ENCODE peak calls at places on chromosomes 2 and 18, in ten cellular contexts. One of them, this sample, is unnamed. For H3K4me1, the result is how much of the 10 kb centered on the place peaks cover.

GRCh38 chr18:54555996-54556395 is 35.0 kb upstream of the DYNAP start:
- DNase-seq in CD8-positive, alpha-beta memory T cell: no peak
- DNase-seq in pancreas: no peak
- DNase-seq in cardiac muscle cell: no peak
- DNase-seq in mucosa of descending colon: no peak
- DNase-seq in left ventricle myocardium inferior: no peak
- DNase-seq in GM23338: no peak
- DNase-seq in PC-9: no peak
- DNase-seq in transverse colon: no peak
- DNase-seq in fibroblast of lung: no peak
- DNase-seq in this sample: no peak

GRCh38 chr2:120896126-120896525 is 160.5 kb downstream of the GLI2 start:
- DNase-seq in left ventricle myocardium inferior: no peak
- DNase-seq in fibroblast of lung: no peak
- DNase-seq in transverse colon: no peak
- DNase-seq in GM23338: no peak
- DNase-seq in cardiac muscle cell: no peak
- DNase-seq in CD8-positive, alpha-beta memory T cell: no peak
- DNase-seq in mucosa of descending colon: no peak
- DNase-seq in pancreas: no peak
- DNase-seq in PC-9: no peak
- DNase-seq in this sample: no peak

GRCh38 chr2:121650554-121650930 is 1.3 kb upstream of the CLASP1 start:
- DNase-seq in pancreas: no peak
- DNase-seq in GM23338: peak
- DNase-seq in fibroblast of lung: peak
- DNase-seq in left ventricle myocardium inferior: no peak
- DNase-seq in transverse colon: peak
- DNase-seq in PC-9: no peak
- DNase-seq in CD8-positive, alpha-beta memory T cell: no peak
- DNase-seq in cardiac muscle cell: peak
- DNase-seq in mucosa of descending colon: peak
- DNase-seq in this sample: no peak

GRCh38 chr2:168517801-168518200 is 61.7 kb downstream of the CERS6 start:
- DNase-seq in cardiac muscle cell: no peak
- DNase-seq in mucosa of descending colon: no peak
- DNase-seq in PC-9: no peak
- DNase-seq in pancreas: no peak
- DNase-seq in GM23338: no peak
- DNase-seq in transverse colon: no peak
- DNase-seq in CD8-positive, alpha-beta memory T cell: no peak
- DNase-seq in left ventricle myocardium inferior: no peak
- DNase-seq in fibroblast of lung: no peak
- DNase-seq in this sample: no peak

GRCh38 chr18:12384261-12384660 is 7.2 kb upstream of the AFG3L2 start:
- DNase-seq in pancreas: no peak
- DNase-seq in CD8-positive, alpha-beta memory T cell: no peak
- DNase-seq in mucosa of descending colon: no peak
- DNase-seq in left ventricle myocardium inferior: no peak
- DNase-seq in fibroblast of lung: no peak
- DNase-seq in GM23338: no peak
- DNase-seq in transverse colon: no peak
- DNase-seq in cardiac muscle cell: no peak
- DNase-seq in PC-9: no peak
- DNase-seq in this sample: no peak

GRCh38 chr2:13522917-13523821 is 806.4 kb downstream of the TRIB2 start:
- DNase-seq in pancreas: peak
- DNase-seq in fibroblast of lung: no peak
- DNase-seq in left ventricle myocardium inferior: no peak
- DNase-seq in PC-9: peak
- DNase-seq in cardiac muscle cell: no peak
- DNase-seq in CD8-positive, alpha-beta memory T cell: no peak
- DNase-seq in GM23338: peak
- DNase-seq in transverse colon: no peak
- DNase-seq in mucosa of descending colon: no peak
- DNase-seq in this sample: no peak

GRCh38 chr2:136247204-136247990 is 129.4 kb upstream of the CXCR4 start:
- DNase-seq in GM23338: no peak
- DNase-seq in cardiac muscle cell: no peak
- DNase-seq in mucosa of descending colon: no peak
- DNase-seq in PC-9: no peak
- DNase-seq in transverse colon: no peak
- DNase-seq in CD8-positive, alpha-beta memory T cell: no peak
- DNase-seq in pancreas: no peak
- DNase-seq in fibroblast of lung: no peak
- DNase-seq in left ventricle myocardium inferior: no peak
- DNase-seq in this sample: no peak

GRCh38 chr2:216316743-216317142 is 55.5 kb downstream of the MARCHF4 start:
- DNase-seq in left ventricle myocardium inferior: no peak
- DNase-seq in PC-9: no peak
- DNase-seq in transverse colon: no peak
- DNase-seq in cardiac muscle cell: no peak
- DNase-seq in CD8-positive, alpha-beta memory T cell: no peak
- DNase-seq in pancreas: no peak
- DNase-seq in fibroblast of lung: no peak
- DNase-seq in mucosa of descending colon: no peak
- DNase-seq in GM23338: no peak
- DNase-seq in this sample: no peak

GRCh38 chr2:225354281-225354774 is 45.2 kb upstream of the NYAP2 start:
- DNase-seq in mucosa of descending colon: no peak
- DNase-seq in GM23338: no peak
- DNase-seq in left ventricle myocardium inferior: no peak
- DNase-seq in CD8-positive, alpha-beta memory T cell: no peak
- DNase-seq in fibroblast of lung: no peak
- DNase-seq in pancreas: no peak
- DNase-seq in transverse colon: no peak
- DNase-seq in PC-9: no peak
- DNase-seq in cardiac muscle cell: peak
- DNase-seq in this sample: no peak

GRCh38 chr2:172242968-172243367 is 140.3 kb upstream of the DLX2 start:
- DNase-seq in mucosa of descending colon: peak
- DNase-seq in CD8-positive, alpha-beta memory T cell: no peak
- DNase-seq in transverse colon: peak
- DNase-seq in fibroblast of lung: no peak
- DNase-seq in GM23338: no peak
- DNase-seq in cardiac muscle cell: peak
- DNase-seq in pancreas: peak
- DNase-seq in PC-9: peak
- DNase-seq in left ventricle myocardium inferior: no peak
- DNase-seq in this sample: peak

GRCh38 chr2:176599796-176600485 is 330.7 kb downstream of the MTX2 start:
- DNase-seq in transverse colon: no peak
- DNase-seq in pancreas: no peak
- DNase-seq in fibroblast of lung: no peak
- DNase-seq in left ventricle myocardium inferior: no peak
- DNase-seq in PC-9: no peak
- DNase-seq in GM23338: peak
- DNase-seq in cardiac muscle cell: no peak
- DNase-seq in CD8-positive, alpha-beta memory T cell: no peak
- DNase-seq in mucosa of descending colon: no peak
- DNase-seq in this sample: no peak

GRCh38 chr2:139836769-139837168 is 1056.6 kb upstream of the NXPH2 start:
- DNase-seq in fibroblast of lung: no peak
- DNase-seq in cardiac muscle cell: no peak
- DNase-seq in left ventricle myocardium inferior: no peak
- DNase-seq in transverse colon: no peak
- DNase-seq in GM23338: no peak
- DNase-seq in CD8-positive, alpha-beta memory T cell: no peak
- DNase-seq in pancreas: no peak
- DNase-seq in mucosa of descending colon: no peak
- DNase-seq in PC-9: no peak
- DNase-seq in this sample: no peak

DNA sequence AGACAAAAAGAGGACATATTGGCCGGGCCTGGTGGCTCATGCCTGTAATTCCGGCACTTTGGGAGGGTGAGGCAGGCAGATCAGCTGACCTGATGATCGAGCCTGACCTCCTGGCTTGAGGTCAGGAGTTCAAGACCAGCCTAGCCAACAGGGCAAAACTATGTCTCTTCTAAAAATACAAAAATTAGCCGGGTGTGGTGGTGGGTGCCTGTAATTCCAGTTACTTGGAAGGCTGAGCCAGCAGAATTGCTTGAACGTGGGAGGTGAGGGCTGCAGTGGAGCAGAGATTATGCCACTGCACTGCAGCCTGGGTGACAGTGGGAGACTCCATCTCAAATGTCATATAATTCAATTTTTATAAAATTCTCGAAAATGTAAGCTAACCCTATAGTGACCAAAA is 84.5 kb downstream of the SEMA4F start:
- DNase-seq in GM23338: no peak
- DNase-seq in mucosa of descending colon: no peak
- DNase-seq in pancreas: no peak
- DNase-seq in transverse colon: no peak
- DNase-seq in left ventricle myocardium inferior: no peak
- DNase-seq in cardiac muscle cell: no peak
- DNase-seq in fibroblast of lung: no peak
- DNase-seq in PC-9: no peak
- DNase-seq in CD8-positive, alpha-beta memory T cell: no peak
- DNase-seq in this sample: no peak
- H3K4me1 ChIP-seq in GM23338: under half
- H3K4me1 ChIP-seq in mucosa of descending colon: under half
- H3K4me1 ChIP-seq in pancreas: under half
- H3K4me1 ChIP-seq in transverse colon: under half
- H3K4me1 ChIP-seq in left ventricle myocardium inferior: under half
- H3K4me1 ChIP-seq in cardiac muscle cell: under half
- H3K4me1 ChIP-seq in fibroblast of lung: under half
- H3K4me1 ChIP-seq in PC-9: half or more
- H3K4me1 ChIP-seq in CD8-positive, alpha-beta memory T cell: under half
- H3K4me1 ChIP-seq in this sample: under half

GRCh38 chr2:196160101-196160500 is 11.3 kb downstream of the STK17B start:
- DNase-seq in left ventricle myocardium inferior: no peak
- DNase-seq in PC-9: peak
- DNase-seq in mucosa of descending colon: peak
- DNase-seq in CD8-positive, alpha-beta memory T cell: peak
- DNase-seq in fibroblast of lung: peak
- DNase-seq in GM23338: peak
- DNase-seq in pancreas: no peak
- DNase-seq in cardiac muscle cell: no peak
- DNase-seq in transverse colon: peak
- DNase-seq in this sample: no peak

GRCh38 chr2:196162586-196163180 is 8.7 kb downstream of the STK17B start:
- DNase-seq in left ventricle myocardium inferior: no peak
- DNase-seq in transverse colon: no peak
- DNase-seq in CD8-positive, alpha-beta memory T cell: no peak
- DNase-seq in GM23338: no peak
- DNase-seq in pancreas: no peak
- DNase-seq in fibroblast of lung: no peak
- DNase-seq in cardiac muscle cell: no peak
- DNase-seq in mucosa of descending colon: no peak
- DNase-seq in PC-9: no peak
- DNase-seq in this sample: no peak

GRCh38 chr2:196159223-196159892 is 12.0 kb downstream of the STK17B start:
- DNase-seq in fibroblast of lung: no peak
- DNase-seq in mucosa of descending colon: no peak
- DNase-seq in GM23338: no peak
- DNase-seq in PC-9: no peak
- DNase-seq in left ventricle myocardium inferior: no peak
- DNase-seq in cardiac muscle cell: no peak
- DNase-seq in CD8-positive, alpha-beta memory T cell: no peak
- DNase-seq in transverse colon: no peak
- DNase-seq in pancreas: no peak
- DNase-seq in this sample: no peak

GRCh38 chr2:196163285-196163684 is 8.1 kb downstream of the STK17B start:
- DNase-seq in fibroblast of lung: no peak
- DNase-seq in transverse colon: no peak
- DNase-seq in mucosa of descending colon: no peak
- DNase-seq in left ventricle myocardium inferior: no peak
- DNase-seq in cardiac muscle cell: no peak
- DNase-seq in CD8-positive, alpha-beta memory T cell: no peak
- DNase-seq in PC-9: no peak
- DNase-seq in GM23338: no peak
- DNase-seq in pancreas: no peak
- DNase-seq in this sample: no peak

DNA sequence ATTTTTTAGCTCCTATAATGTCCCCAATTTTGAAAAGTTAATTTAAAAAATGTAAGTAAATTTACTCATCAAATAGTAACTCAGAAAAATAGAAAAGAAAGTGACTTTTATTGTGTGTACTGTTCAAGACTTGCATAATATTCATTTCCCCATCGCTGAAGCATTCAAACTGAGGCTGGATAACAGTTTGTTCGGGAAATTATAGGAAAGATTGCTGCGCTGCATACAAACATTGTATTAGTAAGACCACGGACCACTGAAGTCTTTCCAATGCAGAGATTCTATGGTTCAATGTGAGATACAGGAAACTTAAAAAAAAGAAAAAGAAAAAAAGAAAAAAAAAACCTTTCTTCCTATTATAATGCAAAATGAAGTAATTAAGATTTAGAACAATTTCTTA is 10.4 kb downstream of the STK17B start:
- DNase-seq in pancreas: no peak
- DNase-seq in transverse colon: no peak
- DNase-seq in mucosa of descending colon: no peak
- DNase-seq in PC-9: no peak
- DNase-seq in GM23338: no peak
- DNase-seq in CD8-positive, alpha-beta memory T cell: no peak
- DNase-seq in fibroblast of lung: no peak
- DNase-seq in cardiac muscle cell: no peak
- DNase-seq in left ventricle myocardium inferior: no peak
- DNase-seq in this sample: no peak
- H3K4me1 ChIP-seq in pancreas: under half
- H3K4me1 ChIP-seq in transverse colon: under half
- H3K4me1 ChIP-seq in mucosa of descending colon: under half
- H3K4me1 ChIP-seq in PC-9: under half
- H3K4me1 ChIP-seq in GM23338: under half
- H3K4me1 ChIP-seq in CD8-positive, alpha-beta memory T cell: half or more
- H3K4me1 ChIP-seq in fibroblast of lung: under half
- H3K4me1 ChIP-seq in cardiac muscle cell: under half
- H3K4me1 ChIP-seq in left ventricle myocardium inferior: under half
- H3K4me1 ChIP-seq in this sample: under half

GRCh38 chr2:182914852-182915251 is 48.4 kb upstream of the FRZB start:
- DNase-seq in mucosa of descending colon: no peak
- DNase-seq in CD8-positive, alpha-beta memory T cell: no peak
- DNase-seq in pancreas: no peak
- DNase-seq in cardiac muscle cell: no peak
- DNase-seq in GM23338: no peak
- DNase-seq in fibroblast of lung: no peak
- DNase-seq in PC-9: no peak
- DNase-seq in left ventricle myocardium inferior: no peak
- DNase-seq in transverse colon: no peak
- DNase-seq in this sample: no peak
- H3K4me1 ChIP-seq in mucosa of descending colon: under half
- H3K4me1 ChIP-seq in CD8-positive, alpha-beta memory T cell: under half
- H3K4me1 ChIP-seq in pancreas: under half
- H3K4me1 ChIP-seq in cardiac muscle cell: under half
- H3K4me1 ChIP-seq in GM23338: under half
- H3K4me1 ChIP-seq in fibroblast of lung: under half
- H3K4me1 ChIP-seq in PC-9: under half
- H3K4me1 ChIP-seq in left ventricle myocardium inferior: under half
- H3K4me1 ChIP-seq in transverse colon: under half
- H3K4me1 ChIP-seq in this sample: under half

DNA sequence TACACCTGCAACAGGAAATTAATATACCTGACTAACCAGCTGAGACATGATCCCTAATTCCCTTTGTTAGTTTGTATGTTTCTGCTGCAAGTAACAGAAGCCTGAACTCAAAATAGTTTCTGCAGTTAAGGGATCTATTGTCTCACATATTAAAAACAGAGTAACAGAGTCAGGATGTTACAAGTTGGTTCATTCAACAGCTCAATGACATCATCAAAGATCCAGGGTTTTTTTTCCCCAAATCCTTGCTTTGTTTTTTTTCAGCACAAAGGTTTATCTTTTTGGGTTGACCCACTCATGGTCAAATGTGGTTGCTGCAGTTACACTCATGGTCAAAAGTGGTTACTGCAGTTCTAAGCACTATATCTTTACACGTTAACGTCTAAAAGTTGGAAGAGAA is 35.0 kb upstream of the DNAH7 start:
- DNase-seq in GM23338: no peak
- DNase-seq in mucosa of descending colon: no peak
- DNase-seq in CD8-positive, alpha-beta memory T cell: no peak
- DNase-seq in transverse colon: no peak
- DNase-seq in PC-9: no peak
- DNase-seq in fibroblast of lung: no peak
- DNase-seq in pancreas: no peak
- DNase-seq in cardiac muscle cell: no peak
- DNase-seq in left ventricle myocardium inferior: no peak
- DNase-seq in this sample: no peak
- H3K4me1 ChIP-seq in GM23338: under half
- H3K4me1 ChIP-seq in mucosa of descending colon: under half
- H3K4me1 ChIP-seq in CD8-positive, alpha-beta memory T cell: under half
- H3K4me1 ChIP-seq in transverse colon: under half
- H3K4me1 ChIP-seq in PC-9: under half
- H3K4me1 ChIP-seq in fibroblast of lung: under half
- H3K4me1 ChIP-seq in pancreas: under half
- H3K4me1 ChIP-seq in cardiac muscle cell: under half
- H3K4me1 ChIP-seq in left ventricle myocardium inferior: under half
- H3K4me1 ChIP-seq in this sample: under half

This sample was measured in thyroid gland.